ENCODE peak calls at places on chromosome 22, in six cellular contexts. D is right atrium auricular region; E is activated CD4-positive, CD25-positive, alpha-beta regulatory T cell treated with anti-CD3 and anti-CD28 coated beads, Interleukin-2, amount 50 U/mL, for 72 hours; A is islet precursor cell; Y is EL; C is dermis microvascular lymphatic vessel endothelial cell. H is an unnamed sample.

GRCh38 chr22:29095459-29095858 is 22.6 kb downstream of the KREMEN1 start:
- DNase-seq in D (no peak), E (no peak), A (no peak), Y (no peak), C (no peak), H (no peak)

GRCh38 chr22:28424427-28425080 is 255.1 kb downstream of the TTC28 start:
- DNase-seq in D (no peak), E (no peak), A (no peak), Y (peak; percentile 9), C (no peak), H (peak; percentile 55)

GRCh38 chr22:36644333-36644757 is 59.2 kb downstream of the CACNG2 start:
- DNase-seq in D (no peak), E (no peak), A (peak; percentile 84), Y (peak; percentile 87), C (peak; percentile 69), H (no peak)

GRCh38 chr22:43090130-43090789 is 1.1 kb upstream of the TTLL1 start:
- DNase-seq in D (peak; percentile 72), E (no peak), A (no peak), Y (peak; percentile 87), C (peak; percentile 86), H (peak; percentile 36)

GRCh38 chr22:32584650-32585049 is 110.0 kb downstream of the FBXO7 start:
- DNase-seq in D (no peak), E (no peak), A (no peak), Y (peak; percentile 51), C (no peak), H (no peak)

GRCh38 chr22:49712195-49712791 is 115.4 kb downstream of the BRD1 start:
- DNase-seq in D (no peak), E (no peak), A (peak; percentile 74), Y (no peak), C (no peak), H (no peak)

GRCh38 chr22:27154717-27155116 is 497.3 kb downstream of the MIAT start:
- DNase-seq in D (no peak), E (no peak), A (no peak), Y (no peak), C (no peak), H (no peak)

GRCh38 chr22:49207008-49207775 is 620.5 kb downstream of the BRD1 start:
- DNase-seq in D (peak; percentile 46), E (peak; percentile 11), A (peak; percentile 37), Y (no peak), C (no peak), H (no peak)

GRCh38 chr22:46041642-46042041 is 64.7 kb upstream of the WNT7B start:
- DNase-seq in D (no peak), E (peak; percentile 15), A (no peak), Y (no peak), C (no peak), H (no peak)

GRCh38 chr22:31082606-31083376 is 1.7 kb downstream of the SMTN start:
- DNase-seq in D (peak; percentile 83), E (no peak), A (peak; percentile 91), Y (peak; percentile 78), C (peak; percentile 81), H (no peak)

GRCh38 chr22:49768511-49768910 is 59.2 kb downstream of the BRD1 start:
- DNase-seq in D (no peak), E (peak; percentile 20), A (no peak), Y (no peak), C (no peak), H (no peak)

GRCh38 chr22:25373961-25374360 is 154.5 kb downstream of the CRYBB2 start:
- DNase-seq in D (no peak), E (no peak), A (no peak), Y (no peak), C (no peak), H (no peak)

GRCh38 chr22:49116486-49116885 is 711.2 kb downstream of the BRD1 start:
- DNase-seq in D (no peak), E (no peak), A (no peak), Y (no peak), C (no peak), H (no peak)

GRCh38 chr22:48943567-48944432 is 883.9 kb downstream of the BRD1 start:
- DNase-seq in D (peak; percentile 36), E (no peak), A (peak; percentile 62), Y (no peak), C (no peak), H (no peak)

GRCh38 chr22:42880815-42881214 is 23.7 kb upstream of the ARFGAP3 start:
- DNase-seq in D (no peak), E (no peak), A (no peak), Y (no peak), C (no peak), H (no peak)

GRCh38 chr22:31243339-31244043 is 31.4 kb downstream of the LIMK2 start:
- DNase-seq in D (no peak), E (no peak), A (no peak), Y (no peak), C (no peak), H (no peak)

GRCh38 chr22:26463688-26464087 is 19.9 kb downstream of the HPS4 start:
- DNase-seq in D (no peak), E (peak; percentile 15), A (no peak), Y (no peak), C (no peak), H (no peak)

GRCh38 chr22:26709617-26710390 is 52.4 kb downstream of the MIAT start:
- DNase-seq in D (no peak), E (no peak), A (no peak), Y (peak; percentile 67), C (no peak), H (no peak)

GRCh38 chr22:46763051-46763705 is 728 bp downstream of the TBC1D22A start:
- DNase-seq in D (peak; percentile 90), E (no peak), A (no peak), Y (peak; percentile 36), C (no peak), H (no peak)

GRCh38 chr22:17234144-17234623 is 14.9 kb upstream of the ADA2 start:
- DNase-seq in D (no peak), E (no peak), A (peak; percentile 88), Y (peak; percentile 42), C (no peak), H (no peak)

GRCh38 chr22:23047742-23048141 is 22.6 kb upstream of the GNAZ start:
- DNase-seq in D (no peak), E (no peak), A (no peak), Y (no peak), C (no peak), H (no peak)

GRCh38 chr22:45903355-45904149 is 73.4 kb downstream of the WNT7B start:
- DNase-seq in D (no peak), E (no peak), A (peak; percentile 63), Y (peak; percentile 84), C (no peak), H (no peak)

H was measured in NCI-H187 treated with DMSO at 0.1 percent for 48 hours.